ENCODE peak calls at places on chromosome 7, in seven cellular contexts. One of them, this sample, is unnamed.
A peak's percentile ranks its signal among the peaks of the same experiment; 100 is the strongest.

GRCh38 chr7:23469150-23469960 is 936 bp downstream of the IGF2BP3 start:
- DNase-seq in upper lobe of right lung: no peak
- DNase-seq in endodermal cell: peak; percentile 69
- DNase-seq in neural progenitor cell: peak; percentile 52
- DNase-seq in AG09319: no peak
- DNase-seq in fibroblast of pulmonary artery: no peak
- DNase-seq in heart left ventricle: no peak
- DNase-seq in this sample: no peak

GRCh38 chr7:120165231-120165630 is 107.7 kb upstream of the KCND2 start:
- DNase-seq in upper lobe of right lung: no peak
- DNase-seq in endodermal cell: no peak
- DNase-seq in neural progenitor cell: no peak
- DNase-seq in AG09319: peak; percentile 12
- DNase-seq in fibroblast of pulmonary artery: no peak
- DNase-seq in heart left ventricle: no peak
- DNase-seq in this sample: no peak

GRCh38 chr7:85156661-85157213 is 30.1 kb downstream of the SEMA3D start:
- DNase-seq in upper lobe of right lung: no peak
- DNase-seq in endodermal cell: no peak
- DNase-seq in neural progenitor cell: no peak
- DNase-seq in AG09319: no peak
- DNase-seq in fibroblast of pulmonary artery: no peak
- DNase-seq in heart left ventricle: no peak
- DNase-seq in this sample: no peak

GRCh38 chr7:131625817-131626372 is 69.5 kb upstream of the PODXL start:
- DNase-seq in upper lobe of right lung: no peak
- DNase-seq in endodermal cell: peak; percentile 96
- DNase-seq in neural progenitor cell: peak; percentile 78
- DNase-seq in AG09319: no peak
- DNase-seq in fibroblast of pulmonary artery: peak; percentile 38
- DNase-seq in heart left ventricle: peak; percentile 70
- DNase-seq in this sample: peak; percentile 96

GRCh38 chr7:99897688-99898357 is 21.0 kb upstream of the OR2AE1 start:
- DNase-seq in upper lobe of right lung: no peak
- DNase-seq in endodermal cell: no peak
- DNase-seq in neural progenitor cell: no peak
- DNase-seq in AG09319: no peak
- DNase-seq in fibroblast of pulmonary artery: no peak
- DNase-seq in heart left ventricle: no peak
- DNase-seq in this sample: no peak

GRCh38 chr7:50121269-50121668 is 28.2 kb upstream of the ZPBP start:
- DNase-seq in upper lobe of right lung: no peak
- DNase-seq in endodermal cell: no peak
- DNase-seq in neural progenitor cell: no peak
- DNase-seq in AG09319: no peak
- DNase-seq in fibroblast of pulmonary artery: no peak
- DNase-seq in heart left ventricle: no peak
- DNase-seq in this sample: no peak

GRCh38 chr7:53596230-53596629 is 560.8 kb downstream of the POM121L12 start:
- DNase-seq in upper lobe of right lung: no peak
- DNase-seq in endodermal cell: peak; percentile 80
- DNase-seq in neural progenitor cell: no peak
- DNase-seq in AG09319: no peak
- DNase-seq in fibroblast of pulmonary artery: no peak
- DNase-seq in heart left ventricle: no peak
- DNase-seq in this sample: no peak

GRCh38 chr7:139034855-139035587 is 821 bp downstream of the ZC3HAV1L start:
- DNase-seq in upper lobe of right lung: no peak
- DNase-seq in endodermal cell: peak; percentile 71
- DNase-seq in neural progenitor cell: peak; percentile 36
- DNase-seq in AG09319: no peak
- DNase-seq in fibroblast of pulmonary artery: peak; percentile 22
- DNase-seq in heart left ventricle: peak; percentile 63
- DNase-seq in this sample: no peak

GRCh38 chr7:12827219-12827821 is 139.9 kb downstream of the ARL4A start:
- DNase-seq in upper lobe of right lung: no peak
- DNase-seq in endodermal cell: no peak
- DNase-seq in neural progenitor cell: no peak
- DNase-seq in AG09319: no peak
- DNase-seq in fibroblast of pulmonary artery: no peak
- DNase-seq in heart left ventricle: no peak
- DNase-seq in this sample: no peak

GRCh38 chr7:141167376-141167964 is 93.6 kb downstream of the TMEM178B start:
- DNase-seq in upper lobe of right lung: no peak
- DNase-seq in endodermal cell: no peak
- DNase-seq in neural progenitor cell: no peak
- DNase-seq in AG09319: no peak
- DNase-seq in fibroblast of pulmonary artery: no peak
- DNase-seq in heart left ventricle: no peak
- DNase-seq in this sample: no peak

GRCh38 chr7:91416485-91416884 is 152.3 kb downstream of the FZD1 start:
- DNase-seq in upper lobe of right lung: no peak
- DNase-seq in endodermal cell: no peak
- DNase-seq in neural progenitor cell: no peak
- DNase-seq in AG09319: no peak
- DNase-seq in fibroblast of pulmonary artery: no peak
- DNase-seq in heart left ventricle: no peak
- DNase-seq in this sample: no peak

GRCh38 chr7:22584179-22584578 is 84.2 kb upstream of the STEAP1B start:
- DNase-seq in upper lobe of right lung: no peak
- DNase-seq in endodermal cell: no peak
- DNase-seq in neural progenitor cell: no peak
- DNase-seq in AG09319: no peak
- DNase-seq in fibroblast of pulmonary artery: no peak
- DNase-seq in heart left ventricle: no peak
- DNase-seq in this sample: no peak

GRCh38 chr7:42611529-42611928 is 300.3 kb downstream of the C7orf25 start:
- DNase-seq in upper lobe of right lung: no peak
- DNase-seq in endodermal cell: no peak
- DNase-seq in neural progenitor cell: no peak
- DNase-seq in AG09319: no peak
- DNase-seq in fibroblast of pulmonary artery: no peak
- DNase-seq in heart left ventricle: no peak
- DNase-seq in this sample: no peak

GRCh38 chr7:92523110-92523509 is 5.2 kb downstream of the PEX1 start:
- DNase-seq in upper lobe of right lung: no peak
- DNase-seq in endodermal cell: no peak
- DNase-seq in neural progenitor cell: no peak
- DNase-seq in AG09319: no peak
- DNase-seq in fibroblast of pulmonary artery: no peak
- DNase-seq in heart left ventricle: no peak
- DNase-seq in this sample: no peak

GRCh38 chr7:92527300-92528187 is 776 bp downstream of the PEX1 start:
- DNase-seq in upper lobe of right lung: peak; percentile 76
- DNase-seq in endodermal cell: peak; percentile 79
- DNase-seq in neural progenitor cell: peak; percentile 80
- DNase-seq in AG09319: no peak
- DNase-seq in fibroblast of pulmonary artery: peak; percentile 48
- DNase-seq in heart left ventricle: peak; percentile 57
- DNase-seq in this sample: peak; percentile 53

GRCh38 chr7:92528958-92529264 is 316 bp downstream of the RBM48 start:
- DNase-seq in upper lobe of right lung: no peak
- DNase-seq in endodermal cell: no peak
- DNase-seq in neural progenitor cell: no peak
- DNase-seq in AG09319: no peak
- DNase-seq in fibroblast of pulmonary artery: no peak
- DNase-seq in heart left ventricle: no peak
- DNase-seq in this sample: no peak

DNA sequence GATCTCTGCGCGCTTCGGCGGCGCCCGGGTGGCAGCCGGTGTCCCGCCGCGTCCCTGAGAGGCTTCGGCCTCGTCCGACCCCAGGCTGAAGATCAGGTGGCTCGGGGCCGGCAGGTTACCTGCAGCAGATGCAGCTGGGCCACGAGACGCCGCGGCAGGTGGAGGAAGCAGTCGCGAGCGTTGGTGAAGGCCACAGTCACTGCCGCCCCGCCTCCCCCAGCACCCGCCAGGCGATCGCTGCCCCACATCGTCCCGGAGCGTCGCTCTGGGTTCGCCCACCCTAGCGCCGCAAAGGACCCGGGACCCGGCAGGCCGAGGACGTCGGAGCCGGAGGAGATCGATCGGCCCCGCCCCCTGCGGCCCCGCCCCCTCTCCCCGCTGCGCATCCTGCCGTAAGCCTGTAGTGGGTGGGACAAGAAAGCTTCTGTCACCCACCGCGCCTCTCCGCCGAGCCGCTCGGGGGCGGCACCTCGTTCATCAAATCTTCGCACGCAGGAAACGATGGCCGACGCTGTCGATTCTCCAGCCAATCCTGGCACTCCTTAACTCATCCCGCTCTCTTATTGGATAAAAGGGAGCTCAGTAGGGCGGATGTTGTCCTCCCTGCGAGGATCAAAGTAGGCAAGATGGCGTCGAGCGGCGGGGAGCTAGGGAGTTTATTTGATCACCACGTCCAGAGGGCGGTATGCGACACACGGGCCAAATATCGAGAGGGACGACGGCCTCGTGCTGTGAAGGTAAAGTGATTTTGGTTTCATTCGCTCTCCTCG is at the start of the genes PEX1 and RBM48:
- DNase-seq in upper lobe of right lung: peak; percentile 98
- DNase-seq in endodermal cell: peak; percentile 99
- DNase-seq in neural progenitor cell: peak; percentile 99
- DNase-seq in AG09319: peak; percentile 98
- DNase-seq in fibroblast of pulmonary artery: peak; percentile 99
- DNase-seq in heart left ventricle: peak; percentile 97
- DNase-seq in this sample: peak; percentile 99
- TF ChIP-seq CTCF in upper lobe of right lung: peak; percentile 40
- TF ChIP-seq CTCF in endodermal cell: peak; percentile 38
- TF ChIP-seq CTCF in neural progenitor cell: peak; percentile 59
- TF ChIP-seq CTCF in AG09319: peak; percentile 24
- TF ChIP-seq CTCF in fibroblast of pulmonary artery: peak; percentile 16
- TF ChIP-seq CTCF in heart left ventricle: no peak
- TF ChIP-seq CTCF in this sample: peak; percentile 66

DNA sequence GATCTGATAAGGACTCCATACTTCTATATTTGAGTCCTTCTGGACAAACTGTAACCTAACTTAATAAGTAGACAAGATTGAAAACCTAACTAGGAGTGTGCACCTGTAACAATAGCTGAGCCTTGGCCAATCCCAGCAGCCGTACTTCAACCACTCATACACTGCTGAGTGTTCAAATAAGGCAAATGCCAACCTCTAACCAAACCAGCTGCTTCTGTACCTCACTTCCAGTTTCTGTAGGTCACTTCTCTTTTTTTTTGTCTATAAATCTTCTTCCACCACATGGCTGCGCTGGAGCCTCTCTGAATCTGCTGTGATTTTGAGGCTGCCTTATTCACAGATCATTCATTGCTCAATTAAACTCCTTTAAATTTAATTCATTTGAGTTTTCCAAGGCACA is 753.2 kb downstream of the DNAJB9 start:
- DNase-seq in upper lobe of right lung: no peak
- DNase-seq in endodermal cell: no peak
- DNase-seq in neural progenitor cell: no peak
- DNase-seq in AG09319: no peak
- DNase-seq in fibroblast of pulmonary artery: no peak
- DNase-seq in heart left ventricle: no peak
- DNase-seq in this sample: no peak
- TF ChIP-seq CTCF in upper lobe of right lung: no peak
- TF ChIP-seq CTCF in endodermal cell: no peak
- TF ChIP-seq CTCF in neural progenitor cell: peak; percentile 12
- TF ChIP-seq CTCF in AG09319: no peak
- TF ChIP-seq CTCF in fibroblast of pulmonary artery: no peak
- TF ChIP-seq CTCF in heart left ventricle: no peak
- TF ChIP-seq CTCF in this sample: no peak

DNA sequence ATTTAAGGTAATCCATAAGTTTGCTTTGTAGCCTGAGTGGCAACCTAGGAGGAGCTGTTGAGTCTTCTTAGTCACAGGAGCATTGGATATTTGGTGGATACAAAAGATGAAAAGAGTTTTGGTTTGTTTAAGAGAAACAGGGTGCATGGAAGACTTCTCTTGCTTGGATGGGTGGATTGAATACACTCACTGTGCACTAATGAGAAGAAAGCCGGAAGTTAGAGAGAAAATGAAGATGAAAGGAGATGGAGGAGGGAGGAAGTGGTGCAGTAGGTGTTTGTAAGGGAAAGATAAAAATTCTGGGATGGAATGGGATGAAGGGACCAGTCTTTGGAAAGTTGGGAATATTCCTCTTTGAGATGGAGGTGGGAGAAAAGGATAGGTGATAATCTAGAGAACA is 7.7 kb downstream of the MDFIC start:
- DNase-seq in upper lobe of right lung: no peak
- DNase-seq in endodermal cell: no peak
- DNase-seq in neural progenitor cell: peak; percentile 15
- DNase-seq in AG09319: no peak
- DNase-seq in fibroblast of pulmonary artery: no peak
- DNase-seq in heart left ventricle: no peak
- DNase-seq in this sample: no peak
- TF ChIP-seq CTCF in upper lobe of right lung: no peak
- TF ChIP-seq CTCF in endodermal cell: peak; percentile 55
- TF ChIP-seq CTCF in neural progenitor cell: peak; percentile 30
- TF ChIP-seq CTCF in AG09319: no peak
- TF ChIP-seq CTCF in fibroblast of pulmonary artery: peak; percentile 1
- TF ChIP-seq CTCF in heart left ventricle: no peak
- TF ChIP-seq CTCF in this sample: peak; percentile 44

GRCh38 chr7:17030559-17030958 is 148.8 kb upstream of the AGR3 start:
- DNase-seq in upper lobe of right lung: no peak
- DNase-seq in endodermal cell: no peak
- DNase-seq in neural progenitor cell: no peak
- DNase-seq in AG09319: no peak
- DNase-seq in fibroblast of pulmonary artery: no peak
- DNase-seq in heart left ventricle: no peak
- DNase-seq in this sample: no peak

GRCh38 chr7:17027803-17028163 is 146.0 kb upstream of the AGR3 start:
- DNase-seq in upper lobe of right lung: no peak
- DNase-seq in endodermal cell: no peak
- DNase-seq in neural progenitor cell: no peak
- DNase-seq in AG09319: no peak
- DNase-seq in fibroblast of pulmonary artery: no peak
- DNase-seq in heart left ventricle: no peak
- DNase-seq in this sample: no peak

GRCh38 chr7:17029150-17029549 is 147.4 kb upstream of the AGR3 start:
- DNase-seq in upper lobe of right lung: no peak
- DNase-seq in endodermal cell: no peak
- DNase-seq in neural progenitor cell: no peak
- DNase-seq in AG09319: no peak
- DNase-seq in fibroblast of pulmonary artery: no peak
- DNase-seq in heart left ventricle: no peak
- DNase-seq in this sample: no peak

GRCh38 chr7:17033245-17033644 is 151.5 kb upstream of the AGR3 start:
- DNase-seq in upper lobe of right lung: peak; percentile 73
- DNase-seq in endodermal cell: no peak
- DNase-seq in neural progenitor cell: no peak
- DNase-seq in AG09319: no peak
- DNase-seq in fibroblast of pulmonary artery: no peak
- DNase-seq in heart left ventricle: no peak
- DNase-seq in this sample: no peak

DNA sequence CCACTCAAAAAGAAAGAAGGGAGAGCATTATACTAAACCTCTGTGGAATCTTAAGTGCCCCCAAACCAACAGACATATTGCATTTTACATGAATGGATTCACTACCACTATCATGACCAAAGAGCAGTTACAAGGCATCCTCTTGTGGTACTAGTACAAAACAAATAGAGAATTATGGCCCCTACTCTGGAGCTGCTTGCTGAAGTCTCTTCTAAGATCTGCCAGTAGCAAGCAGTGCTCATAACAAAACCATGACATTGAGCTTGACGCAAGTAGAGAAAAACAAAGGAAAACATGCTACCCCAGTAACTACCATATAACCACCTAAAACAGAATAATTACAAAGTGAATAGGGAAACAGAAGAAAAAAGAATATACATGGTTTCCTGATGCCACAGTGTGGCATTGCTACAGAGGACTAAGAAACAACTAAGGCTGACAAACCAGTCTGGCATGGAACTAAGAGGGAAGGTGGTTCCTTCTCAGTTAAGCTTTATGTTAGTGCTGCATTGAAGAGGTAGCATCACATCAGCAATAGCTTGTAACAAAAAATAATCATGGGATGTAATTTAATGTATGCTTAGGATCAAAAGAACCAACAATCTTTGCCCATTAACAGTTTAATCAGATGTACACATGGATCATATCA is 150.2 kb upstream of the AGR3 start:
- DNase-seq in upper lobe of right lung: no peak
- DNase-seq in endodermal cell: no peak
- DNase-seq in neural progenitor cell: no peak
- DNase-seq in AG09319: no peak
- DNase-seq in fibroblast of pulmonary artery: no peak
- DNase-seq in heart left ventricle: no peak
- DNase-seq in this sample: no peak
- TF ChIP-seq CTCF in upper lobe of right lung: no peak
- TF ChIP-seq CTCF in endodermal cell: no peak
- TF ChIP-seq CTCF in neural progenitor cell: no peak
- TF ChIP-seq CTCF in AG09319: no peak
- TF ChIP-seq CTCF in fibroblast of pulmonary artery: no peak
- TF ChIP-seq CTCF in heart left ventricle: no peak
- TF ChIP-seq CTCF in this sample: no peak

This sample was measured in HFFc6.